ENCODE peak calls at places on chromosomes 7 and 10, in seven cellular contexts. One of them, this sample, is unnamed.

GRCh38 chr7:94087664-94088352 is 83.7 kb upstream of the BET1 start:
- DNase-seq in GM04504: peak
- DNase-seq in AG10803: peak
- DNase-seq in COR-L47: peak
- DNase-seq in right lobe of liver: peak
- DNase-seq in astrocyte of the spinal cord: peak
- DNase-seq in heart left ventricle: peak
- DNase-seq in this sample: peak

GRCh38 chr10:21746118-21746517 is 212.1 kb downstream of the MLLT10 start:
- DNase-seq in GM04504: no peak
- DNase-seq in AG10803: no peak
- DNase-seq in COR-L47: no peak
- DNase-seq in right lobe of liver: no peak
- DNase-seq in astrocyte of the spinal cord: no peak
- DNase-seq in heart left ventricle: no peak
- DNase-seq in this sample: no peak

GRCh38 chr7:96304573-96304972 is 17.3 kb downstream of the SLC25A13 start:
- DNase-seq in GM04504: no peak
- DNase-seq in AG10803: no peak
- DNase-seq in COR-L47: no peak
- DNase-seq in right lobe of liver: no peak
- DNase-seq in astrocyte of the spinal cord: no peak
- DNase-seq in heart left ventricle: no peak
- DNase-seq in this sample: no peak

GRCh38 chr7:81501220-81501619 is 268.6 kb downstream of the HGF start:
- DNase-seq in GM04504: no peak
- DNase-seq in AG10803: peak
- DNase-seq in COR-L47: peak
- DNase-seq in right lobe of liver: no peak
- DNase-seq in astrocyte of the spinal cord: peak
- DNase-seq in heart left ventricle: no peak
- DNase-seq in this sample: no peak

GRCh38 chr7:21869785-21870402 is 75.8 kb downstream of the CDCA7L start:
- DNase-seq in GM04504: no peak
- DNase-seq in AG10803: peak
- DNase-seq in COR-L47: no peak
- DNase-seq in right lobe of liver: no peak
- DNase-seq in astrocyte of the spinal cord: peak
- DNase-seq in heart left ventricle: no peak
- DNase-seq in this sample: no peak

GRCh38 chr7:30727061-30727945 is 24.6 kb upstream of the INMT start:
- DNase-seq in GM04504: no peak
- DNase-seq in AG10803: peak
- DNase-seq in COR-L47: no peak
- DNase-seq in right lobe of liver: no peak
- DNase-seq in astrocyte of the spinal cord: no peak
- DNase-seq in heart left ventricle: no peak
- DNase-seq in this sample: no peak

GRCh38 chr10:126001579-126001978 is 105.2 kb downstream of the FANK1 start:
- DNase-seq in GM04504: no peak
- DNase-seq in AG10803: peak
- DNase-seq in COR-L47: no peak
- DNase-seq in right lobe of liver: no peak
- DNase-seq in astrocyte of the spinal cord: no peak
- DNase-seq in heart left ventricle: no peak
- DNase-seq in this sample: no peak

GRCh38 chr7:121079425-121080169 is 91.1 kb downstream of the CPED1 start:
- DNase-seq in GM04504: no peak
- DNase-seq in AG10803: peak
- DNase-seq in COR-L47: no peak
- DNase-seq in right lobe of liver: peak
- DNase-seq in astrocyte of the spinal cord: peak
- DNase-seq in heart left ventricle: no peak
- DNase-seq in this sample: no peak

GRCh38 chr7:85497999-85498398 is 311.1 kb upstream of the SEMA3D start:
- DNase-seq in GM04504: no peak
- DNase-seq in AG10803: no peak
- DNase-seq in COR-L47: no peak
- DNase-seq in right lobe of liver: no peak
- DNase-seq in astrocyte of the spinal cord: no peak
- DNase-seq in heart left ventricle: no peak
- DNase-seq in this sample: no peak

GRCh38 chr7:133705596-133705995 is 421.5 kb upstream of the LRGUK start:
- DNase-seq in GM04504: peak
- DNase-seq in AG10803: peak
- DNase-seq in COR-L47: no peak
- DNase-seq in right lobe of liver: no peak
- DNase-seq in astrocyte of the spinal cord: peak
- DNase-seq in heart left ventricle: no peak
- DNase-seq in this sample: no peak

GRCh38 chr10:62057359-62057758 is 155.9 kb downstream of the ARID5B start:
- DNase-seq in GM04504: no peak
- DNase-seq in AG10803: peak
- DNase-seq in COR-L47: no peak
- DNase-seq in right lobe of liver: no peak
- DNase-seq in astrocyte of the spinal cord: no peak
- DNase-seq in heart left ventricle: peak
- DNase-seq in this sample: no peak

GRCh38 chr10:91779011-91779605 is 19.1 kb upstream of the TNKS2 start:
- DNase-seq in GM04504: no peak
- DNase-seq in AG10803: no peak
- DNase-seq in COR-L47: no peak
- DNase-seq in right lobe of liver: no peak
- DNase-seq in astrocyte of the spinal cord: no peak
- DNase-seq in heart left ventricle: no peak
- DNase-seq in this sample: no peak

GRCh38 chr10:6027929-6028328 is 34.2 kb downstream of the IL2RA start:
- DNase-seq in GM04504: no peak
- DNase-seq in AG10803: no peak
- DNase-seq in COR-L47: no peak
- DNase-seq in right lobe of liver: no peak
- DNase-seq in astrocyte of the spinal cord: no peak
- DNase-seq in heart left ventricle: no peak
- DNase-seq in this sample: no peak